ENCODE peak calls at places on chromosomes 11 and 22, in five cellular contexts. A is esophagus squamous epithelium, E is breast epithelium, K is transverse colon, J is stomach. S is an unnamed sample.

GRCh38 chr11:70397336-70397982 is 870 bp upstream of the CTTN start:
- DNase-seq in A (no peak), E (no peak), K (peak), J (no peak), S (no peak)

GRCh38 chr11:45665206-45665932 is at the start of gene CHST1:
- DNase-seq in A (no peak), E (no peak), K (peak), J (peak), S (peak)

GRCh38 chr11:134229131-134229790 is 4.8 kb downstream of the VPS26B start:
- DNase-seq in A (no peak), E (no peak), K (no peak), J (no peak), S (no peak)

GRCh38 chr11:134978388-134979088 is 566.5 kb upstream of the B3GAT1 start:
- DNase-seq in A (no peak), E (no peak), K (no peak), J (no peak), S (no peak)

GRCh38 chr11:2534131-2534956 is 89.5 kb downstream of the KCNQ1 start:
- DNase-seq in A (no peak), E (no peak), K (peak), J (no peak), S (peak)

GRCh38 chr22:49670610-49671330 is 156.9 kb downstream of the BRD1 start:
- DNase-seq in A (no peak), E (no peak), K (peak), J (peak), S (peak)

GRCh38 chr11:22491826-22492225 is 133.8 kb downstream of the FANCF start:
- DNase-seq in A (no peak), E (no peak), K (no peak), J (no peak), S (no peak)

GRCh38 chr11:11345099-11345498 is 8.0 kb downstream of the CSNK2A3 start:
- DNase-seq in A (no peak), E (no peak), K (no peak), J (peak), S (no peak)

GRCh38 chr11:1888811-1889526 is 2.7 kb downstream of the PRR33 start:
- DNase-seq in A (no peak), E (no peak), K (peak), J (peak), S (no peak)

GRCh38 chr11:13278620-13279486 is 1.3 kb downstream of the BMAL1 start:
- DNase-seq in A (no peak), E (no peak), K (peak), J (no peak), S (no peak)

GRCh38 chr11:15367695-15368094 is 253.0 kb downstream of the INSC start:
- DNase-seq in A (no peak), E (no peak), K (no peak), J (no peak), S (no peak)

GRCh38 chr11:118663381-118663780 is 16.1 kb downstream of the TREH start:
- DNase-seq in A (no peak), E (no peak), K (no peak), J (no peak), S (no peak)

GRCh38 chr22:29481265-29482000 is 1.4 kb downstream of the NEFH start:
- DNase-seq in A (no peak), E (no peak), K (no peak), J (no peak), S (no peak)

GRCh38 chr11:6646631-6647281 is 8.9 kb downstream of the DCHS1 start:
- DNase-seq in A (no peak), E (no peak), K (no peak), J (no peak), S (peak)

GRCh38 chr22:42977574-42977973 is 37.4 kb downstream of the PACSIN2 start:
- DNase-seq in A (no peak), E (no peak), K (no peak), J (no peak), S (no peak)

GRCh38 chr11:119092880-119093665 is 8.4 kb downstream of the HMBS start:
- DNase-seq in A (no peak), E (peak), K (no peak), J (peak), S (peak)

GRCh38 chr11:121367434-121367833 is 74.9 kb downstream of the SC5D start:
- DNase-seq in A (no peak), E (no peak), K (no peak), J (no peak), S (no peak)

GRCh38 chr11:23903044-23903704 is 593.7 kb upstream of the LUZP2 start:
- DNase-seq in A (no peak), E (no peak), K (no peak), J (no peak), S (no peak)

GRCh38 chr22:17897411-17897810 is 123.1 kb upstream of the BID start:
- DNase-seq in A (no peak), E (no peak), K (no peak), J (no peak), S (no peak)

GRCh38 chr11:41494716-41495115 is 35.3 kb upstream of the LRRC4C start:
- DNase-seq in A (no peak), E (no peak), K (no peak), J (no peak), S (no peak)

GRCh38 chr11:41498726-41499125 is 39.3 kb upstream of the LRRC4C start:
- DNase-seq in A (no peak), E (no peak), K (no peak), J (no peak), S (no peak)

GRCh38 chr11:41497974-41498373 is 38.5 kb upstream of the LRRC4C start:
- DNase-seq in A (no peak), E (no peak), K (no peak), J (no peak), S (no peak)

DNA sequence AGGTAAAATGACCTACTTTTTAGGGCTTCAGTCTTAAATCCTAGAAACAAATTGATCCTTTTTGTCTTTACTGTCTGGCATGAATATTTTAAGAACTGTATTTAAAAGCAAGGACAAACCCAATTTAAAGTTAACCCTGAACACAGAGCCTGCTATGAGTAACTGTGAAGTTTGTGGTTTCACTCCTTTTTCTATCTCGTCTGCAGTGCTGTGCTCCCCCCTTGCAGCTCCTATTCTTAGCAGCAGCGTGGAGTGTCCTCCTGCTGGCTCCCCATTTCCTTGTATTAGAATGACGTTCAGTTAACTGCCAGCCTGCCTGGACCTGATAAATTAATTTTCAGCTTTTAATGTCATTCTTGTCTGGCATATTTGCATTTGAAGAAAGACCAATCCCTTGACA is 40.0 kb upstream of the LRRC4C start:
- DNase-seq in A (no peak), E (no peak), K (no peak), J (no peak), S (no peak)
- H3K4me3 ChIP-seq in A (no peak), E (no peak), K (no peak), J (no peak), S (no peak)

DNA sequence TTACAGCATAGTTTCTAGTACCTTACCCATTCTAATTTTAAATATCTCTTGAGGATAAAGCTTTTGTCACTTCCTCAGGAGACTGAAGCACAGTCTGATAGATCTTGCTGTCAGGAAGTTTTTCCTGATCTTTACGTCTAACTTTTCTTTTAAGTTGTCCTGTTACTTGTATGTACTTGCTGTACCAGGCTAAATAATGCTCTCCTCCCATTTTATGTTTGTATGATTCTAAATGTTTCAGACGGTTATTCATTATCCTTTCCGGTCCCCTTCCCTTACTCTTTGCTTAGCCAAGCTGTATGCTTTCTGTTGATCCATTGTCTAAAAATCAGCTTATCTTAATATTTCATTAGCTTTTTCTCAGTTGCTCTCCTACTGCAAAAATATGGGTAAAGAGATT is 6.0 kb downstream of the ARHGEF12 start:
- DNase-seq in A (no peak), E (no peak), K (no peak), J (no peak), S (no peak)
- TF ChIP-seq POLR2A in A (no peak), E (no peak), K (no peak), J (no peak), S (no peak)

GRCh38 chr11:68118753-68119448 is 2.3 kb downstream of the CHKA start:
- DNase-seq in A (no peak), E (no peak), K (peak), J (peak), S (peak)
- H3K4me3 ChIP-seq in A (peak), E (peak), K (peak), J (peak), S (peak)

GRCh38 chr22:44495629-44496028 is 2.4 kb downstream of the RTL6 start:
- DNase-seq in A (no peak), E (no peak), K (no peak), J (no peak), S (no peak)

GRCh38 chr22:44496305-44496704 is 1.7 kb downstream of the RTL6 start:
- DNase-seq in A (no peak), E (no peak), K (no peak), J (no peak), S (peak)

GRCh38 chr22:44496844-44497217 is 1.2 kb downstream of the RTL6 start:
- DNase-seq in A (no peak), E (no peak), K (no peak), J (no peak), S (peak)

GRCh38 chr22:44497218-44497903 is 672 bp downstream of the RTL6 start:
- DNase-seq in A (no peak), E (no peak), K (peak), J (no peak), S (peak)

GRCh38 chr22:44497904-44498242 is at the start of gene RTL6:
- DNase-seq in A (no peak), E (no peak), K (no peak), J (no peak), S (no peak)
- TF ChIP-seq POLR2A in A (no peak), E (no peak), K (no peak), J (no peak), S (no peak)

GRCh38 chr11:114152785-114153184 is 93.3 kb downstream of the ZBTB16 start:
- DNase-seq in A (no peak), E (no peak), K (no peak), J (no peak), S (no peak)

GRCh38 chr11:114152162-114152561 is 92.7 kb downstream of the ZBTB16 start:
- DNase-seq in A (no peak), E (no peak), K (no peak), J (no peak), S (no peak)

GRCh38 chr11:114151631-114152030 is 92.1 kb downstream of the ZBTB16 start:
- DNase-seq in A (no peak), E (no peak), K (no peak), J (no peak), S (peak)

GRCh38 chr11:114154271-114155047 is 94.9 kb downstream of the ZBTB16 start:
- DNase-seq in A (no peak), E (peak), K (no peak), J (no peak), S (peak)

DNA sequence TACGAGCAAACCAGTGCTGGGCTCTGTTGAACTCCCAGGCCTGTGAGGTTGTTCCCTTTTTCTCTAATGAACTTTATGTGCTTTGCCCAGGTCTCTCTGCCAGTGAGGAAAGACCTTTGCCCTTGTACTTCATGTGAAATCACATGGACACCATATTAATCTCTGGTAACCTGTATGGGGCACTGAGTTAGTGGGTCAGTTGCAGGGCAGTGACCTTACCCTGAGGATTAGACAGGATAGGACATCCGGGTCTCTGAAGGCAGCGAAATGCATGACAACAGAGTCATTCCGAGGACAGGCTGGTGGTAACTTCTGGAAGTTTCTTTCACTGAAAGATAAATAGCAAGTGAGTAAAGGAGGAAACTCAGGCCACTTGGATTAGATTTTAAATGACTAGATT is 93.7 kb downstream of the ZBTB16 start:
- DNase-seq in A (no peak), E (no peak), K (no peak), J (no peak), S (peak)
- H3K4me3 ChIP-seq in A (no peak), E (no peak), K (no peak), J (no peak), S (no peak)

GRCh38 chr11:67429038-67429668 is 859 bp downstream of the RPS6KB2 start:
- DNase-seq in A (no peak), E (no peak), K (no peak), J (no peak), S (no peak)
- TF ChIP-seq POLR2A in A (no peak), E (no peak), K (no peak), J (no peak), S (no peak)

GRCh38 chr22:46055176-46055850 is 78.4 kb upstream of the WNT7B start:
- DNase-seq in A (no peak), E (peak), K (peak), J (peak), S (peak)
- H3K4me3 ChIP-seq in A (peak), E (peak), K (peak), J (peak), S (peak)

GRCh38 chr22:25672685-25673084 is 69.3 kb upstream of the MYO18B start:
- DNase-seq in A (no peak), E (no peak), K (no peak), J (no peak), S (no peak)
- TF ChIP-seq POLR2A in A (no peak), E (no peak), K (no peak), J (no peak), S (no peak)

GRCh38 chr11:18324381-18324780 is 2.0 kb downstream of the GTF2H1 start:
- DNase-seq in A (no peak), E (no peak), K (no peak), J (no peak), S (no peak)
- H3K4me3 ChIP-seq in A (peak), E (peak), K (no peak), J (peak), S (no peak)

DNA sequence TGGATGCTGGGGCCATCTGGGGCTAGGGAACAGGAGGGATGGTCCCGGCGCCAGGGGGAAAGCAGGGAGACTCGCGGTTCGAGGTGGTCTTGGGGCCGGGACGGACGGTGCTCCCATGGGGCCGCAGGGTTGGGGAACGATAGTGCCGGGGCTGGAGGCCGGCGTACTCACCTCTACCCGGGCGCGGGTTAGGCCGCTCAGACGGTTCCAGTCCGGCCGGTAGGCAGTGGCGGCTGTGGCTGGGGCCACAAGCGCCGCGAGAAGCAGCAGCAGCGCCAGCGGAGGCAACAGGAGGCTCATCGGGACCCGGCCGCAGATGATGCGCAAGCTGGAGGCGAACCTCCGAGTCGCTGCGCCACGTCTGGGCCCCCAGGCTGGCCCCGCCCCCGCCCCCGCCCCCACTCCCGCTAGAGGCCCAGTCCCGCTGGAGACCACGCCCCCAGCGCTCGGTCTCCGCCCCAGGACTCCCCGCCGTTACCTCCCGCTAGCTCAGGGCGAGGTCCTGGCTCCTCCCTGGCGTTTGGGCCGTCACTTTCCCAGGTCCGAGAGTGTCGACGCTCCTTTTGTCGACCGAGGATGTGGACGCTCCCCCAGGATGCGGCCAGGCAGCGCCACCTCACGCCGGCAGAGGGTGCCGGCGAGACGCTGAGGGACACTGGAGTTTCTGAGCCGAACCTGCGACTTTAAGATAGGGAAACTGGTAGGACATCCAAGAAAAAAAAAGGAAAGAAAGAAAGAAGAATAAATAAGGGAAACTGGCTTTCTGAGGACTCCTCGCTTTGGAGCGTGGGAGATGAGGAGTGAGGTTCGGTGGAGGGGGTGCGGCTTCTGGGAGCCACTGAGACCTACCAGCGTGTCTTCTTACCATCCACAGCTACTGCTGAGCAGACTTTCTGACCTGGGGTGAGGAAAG is at the start of gene SELENOM:
- DNase-seq in A (peak), E (peak), K (peak), J (peak), S (peak)
- TF ChIP-seq POLR2A in A (no peak), E (peak), K (peak), J (no peak), S (peak)

S was measured in sigmoid colon.